ENCODE peak calls at places on chromosomes 4 and X, in eight cellular contexts. One of them, this sample, is unnamed.

GRCh38 chrX:108090474-108091265 is 672 bp downstream of the PSMD10 start:
- DNase-seq in NCI-H510A treated with DMSO at 0.1 percent for 48 hours: peak; percentile 39
- DNase-seq in occipital lobe: no peak
- DNase-seq in NCI-H524: no peak
- DNase-seq in Caki2: no peak
- DNase-seq in stimulated activated naive CD8-positive, alpha-beta T cell treated with anti-CD3 and anti-CD28 coated beads, Interleukin-15, Interleukin-2, amounts not matched to agents 100 U/mL and 50 U/mL, for 24 hours: no peak
- DNase-seq in heart right ventricle: no peak
- DNase-seq in aorta: no peak
- DNase-seq in this sample: no peak

GRCh38 chr4:156252300-156253016 is 298.8 kb upstream of the CTSO start:
- DNase-seq in NCI-H510A treated with DMSO at 0.1 percent for 48 hours: no peak
- DNase-seq in occipital lobe: peak; percentile 29
- DNase-seq in NCI-H524: no peak
- DNase-seq in Caki2: no peak
- DNase-seq in stimulated activated naive CD8-positive, alpha-beta T cell treated with anti-CD3 and anti-CD28 coated beads, Interleukin-15, Interleukin-2, amounts not matched to agents 100 U/mL and 50 U/mL, for 24 hours: no peak
- DNase-seq in heart right ventricle: no peak
- DNase-seq in aorta: no peak
- DNase-seq in this sample: no peak

GRCh38 chrX:97367149-97367548 is 483.4 kb downstream of the RPA4 start:
- DNase-seq in NCI-H510A treated with DMSO at 0.1 percent for 48 hours: no peak
- DNase-seq in occipital lobe: no peak
- DNase-seq in NCI-H524: no peak
- DNase-seq in Caki2: no peak
- DNase-seq in stimulated activated naive CD8-positive, alpha-beta T cell treated with anti-CD3 and anti-CD28 coated beads, Interleukin-15, Interleukin-2, amounts not matched to agents 100 U/mL and 50 U/mL, for 24 hours: no peak
- DNase-seq in heart right ventricle: no peak
- DNase-seq in aorta: no peak
- DNase-seq in this sample: no peak

GRCh38 chr4:156677136-156677535 is 294.5 kb downstream of the PDGFC start:
- DNase-seq in NCI-H510A treated with DMSO at 0.1 percent for 48 hours: no peak
- DNase-seq in occipital lobe: no peak
- DNase-seq in NCI-H524: peak; percentile 25
- DNase-seq in Caki2: no peak
- DNase-seq in stimulated activated naive CD8-positive, alpha-beta T cell treated with anti-CD3 and anti-CD28 coated beads, Interleukin-15, Interleukin-2, amounts not matched to agents 100 U/mL and 50 U/mL, for 24 hours: no peak
- DNase-seq in heart right ventricle: no peak
- DNase-seq in aorta: no peak
- DNase-seq in this sample: no peak

GRCh38 chr4:142883433-142883832 is 37.3 kb upstream of the INPP4B start:
- DNase-seq in NCI-H510A treated with DMSO at 0.1 percent for 48 hours: peak; percentile 1
- DNase-seq in occipital lobe: no peak
- DNase-seq in NCI-H524: peak; percentile 1
- DNase-seq in Caki2: no peak
- DNase-seq in stimulated activated naive CD8-positive, alpha-beta T cell treated with anti-CD3 and anti-CD28 coated beads, Interleukin-15, Interleukin-2, amounts not matched to agents 100 U/mL and 50 U/mL, for 24 hours: no peak
- DNase-seq in heart right ventricle: no peak
- DNase-seq in aorta: no peak
- DNase-seq in this sample: no peak

GRCh38 chrX:130139474-130140201 is 26.0 kb downstream of the AIFM1 start:
- DNase-seq in NCI-H510A treated with DMSO at 0.1 percent for 48 hours: peak; percentile 6
- DNase-seq in occipital lobe: no peak
- DNase-seq in NCI-H524: no peak
- DNase-seq in Caki2: no peak
- DNase-seq in stimulated activated naive CD8-positive, alpha-beta T cell treated with anti-CD3 and anti-CD28 coated beads, Interleukin-15, Interleukin-2, amounts not matched to agents 100 U/mL and 50 U/mL, for 24 hours: no peak
- DNase-seq in heart right ventricle: no peak
- DNase-seq in aorta: no peak
- DNase-seq in this sample: peak; percentile 51

GRCh38 chr4:184645904-184646610 is 3.2 kb downstream of the CASP3 start:
- DNase-seq in NCI-H510A treated with DMSO at 0.1 percent for 48 hours: peak; percentile 27
- DNase-seq in occipital lobe: no peak
- DNase-seq in NCI-H524: no peak
- DNase-seq in Caki2: no peak
- DNase-seq in stimulated activated naive CD8-positive, alpha-beta T cell treated with anti-CD3 and anti-CD28 coated beads, Interleukin-15, Interleukin-2, amounts not matched to agents 100 U/mL and 50 U/mL, for 24 hours: no peak
- DNase-seq in heart right ventricle: no peak
- DNase-seq in aorta: no peak
- DNase-seq in this sample: no peak

GRCh38 chr4:80540785-80541469 is 205.4 kb downstream of the CFAP299 start:
- DNase-seq in NCI-H510A treated with DMSO at 0.1 percent for 48 hours: no peak
- DNase-seq in occipital lobe: no peak
- DNase-seq in NCI-H524: no peak
- DNase-seq in Caki2: no peak
- DNase-seq in stimulated activated naive CD8-positive, alpha-beta T cell treated with anti-CD3 and anti-CD28 coated beads, Interleukin-15, Interleukin-2, amounts not matched to agents 100 U/mL and 50 U/mL, for 24 hours: no peak
- DNase-seq in heart right ventricle: no peak
- DNase-seq in aorta: no peak
- DNase-seq in this sample: no peak

GRCh38 chrX:27463187-27463586 is at the start of gene PPP4R3C:
- DNase-seq in NCI-H510A treated with DMSO at 0.1 percent for 48 hours: no peak
- DNase-seq in occipital lobe: no peak
- DNase-seq in NCI-H524: no peak
- DNase-seq in Caki2: no peak
- DNase-seq in stimulated activated naive CD8-positive, alpha-beta T cell treated with anti-CD3 and anti-CD28 coated beads, Interleukin-15, Interleukin-2, amounts not matched to agents 100 U/mL and 50 U/mL, for 24 hours: no peak
- DNase-seq in heart right ventricle: no peak
- DNase-seq in aorta: no peak
- DNase-seq in this sample: no peak

GRCh38 chr4:952881-953573 is 20.3 kb downstream of the DGKQ start:
- DNase-seq in NCI-H510A treated with DMSO at 0.1 percent for 48 hours: no peak
- DNase-seq in occipital lobe: no peak
- DNase-seq in NCI-H524: no peak
- DNase-seq in Caki2: no peak
- DNase-seq in stimulated activated naive CD8-positive, alpha-beta T cell treated with anti-CD3 and anti-CD28 coated beads, Interleukin-15, Interleukin-2, amounts not matched to agents 100 U/mL and 50 U/mL, for 24 hours: no peak
- DNase-seq in heart right ventricle: no peak
- DNase-seq in aorta: peak; percentile 55
- DNase-seq in this sample: no peak

GRCh38 chr4:55055529-55055928 is 69.9 kb downstream of the KDR start:
- DNase-seq in NCI-H510A treated with DMSO at 0.1 percent for 48 hours: no peak
- DNase-seq in occipital lobe: no peak
- DNase-seq in NCI-H524: no peak
- DNase-seq in Caki2: no peak
- DNase-seq in stimulated activated naive CD8-positive, alpha-beta T cell treated with anti-CD3 and anti-CD28 coated beads, Interleukin-15, Interleukin-2, amounts not matched to agents 100 U/mL and 50 U/mL, for 24 hours: no peak
- DNase-seq in heart right ventricle: no peak
- DNase-seq in aorta: no peak
- DNase-seq in this sample: no peak